ENCODE peak calls at places on chromosomes 2 and 18, in four cellular contexts. D, U, K and L are unnamed samples.
A peak's percentile ranks its signal among the peaks of the same experiment; 100 is the strongest.

GRCh38 chr2:200483729-200484198 is 26.1 kb downstream of the KCTD18 start:
- DNase-seq in D (peak; percentile 25), U (no peak), K (peak; percentile 37), L (peak; percentile 42)

GRCh38 chr2:120391905-120392665 is 46.1 kb downstream of the INHBB start:
- DNase-seq in D (no peak), U (no peak), K (no peak), L (no peak)

GRCh38 chr2:227188292-227188691 is 23.9 kb downstream of the COL4A3 start:
- DNase-seq in D (peak; percentile 1), U (no peak), K (peak; percentile 63), L (peak; percentile 62)

GRCh38 chr2:49113046-49113445 is 41.3 kb downstream of the FSHR start:
- DNase-seq in D (no peak), U (no peak), K (no peak), L (no peak)

GRCh38 chr2:119290859-119291587 is 67.4 kb downstream of the STEAP3 start:
- DNase-seq in D (peak; percentile 61), U (peak; percentile 86), K (peak; percentile 60), L (peak; percentile 50)

GRCh38 chr18:22188551-22189267 is 19.3 kb downstream of the GATA6 start:
- DNase-seq in D (no peak), U (no peak), K (no peak), L (no peak)

GRCh38 chr2:16661536-16661935 is 4.1 kb downstream of the CYRIA start:
- DNase-seq in D (no peak), U (no peak), K (no peak), L (no peak)

GRCh38 chr2:200877443-200877842 is 11.4 kb downstream of the PPIL3 start:
- DNase-seq in D (no peak), U (no peak), K (no peak), L (no peak)

GRCh38 chr2:207037813-207038212 is 98.5 kb downstream of the CPO start:
- DNase-seq in D (no peak), U (no peak), K (peak; percentile 57), L (no peak)

GRCh38 chr2:238506669-238507068 is 79.9 kb downstream of the ASB1 start:
- DNase-seq in D (no peak), U (no peak), K (no peak), L (no peak)

GRCh38 chr2:197705912-197706838 is 1.0 kb downstream of the MARS2 start:
- DNase-seq in D (peak; percentile 11), U (peak; percentile 34), K (peak; percentile 29), L (peak; percentile 30)

GRCh38 chr2:9266711-9267110 is 60.1 kb downstream of the ASAP2 start:
- DNase-seq in D (no peak), U (no peak), K (peak; percentile 41), L (no peak)

GRCh38 chr2:144454466-144455287 is 65.2 kb downstream of the ZEB2 start:
- DNase-seq in D (peak; percentile 29), U (no peak), K (peak; percentile 34), L (no peak)

GRCh38 chr2:237614151-237614720 is 13.2 kb upstream of the LRRFIP1 start:
- DNase-seq in D (peak; percentile 52), U (no peak), K (no peak), L (peak; percentile 70)

GRCh38 chr2:130381619-130382018 is 25.8 kb downstream of the PTPN18 start:
- DNase-seq in D (no peak), U (no peak), K (no peak), L (no peak)

GRCh38 chr18:79943608-79944125 is 7.8 kb downstream of the SLC66A2 start:
- DNase-seq in D (no peak), U (no peak), K (no peak), L (no peak)

GRCh38 chr2:64777841-64778240 is 124.1 kb upstream of the SERTAD2 start:
- DNase-seq in D (no peak), U (no peak), K (no peak), L (no peak)

GRCh38 chr2:38907743-38908562 is 18.3 kb downstream of the ARHGEF33 start:
- DNase-seq in D (no peak), U (no peak), K (peak; percentile 11), L (no peak)

GRCh38 chr2:239168575-239168974 is 232.2 kb downstream of the HDAC4 start:
- DNase-seq in D (no peak), U (peak; percentile 6), K (no peak), L (no peak)

GRCh38 chr2:46101557-46102220 is 195.5 kb upstream of the EPAS1 start:
- DNase-seq in D (no peak), U (no peak), K (peak; percentile 70), L (no peak)

GRCh38 chr2:215556979-215557378 is 121.1 kb upstream of the FN1 start:
- DNase-seq in D (peak; percentile 51), U (no peak), K (peak; percentile 79), L (peak; percentile 34)

GRCh38 chr2:201084863-201085262 is 13.1 kb downstream of the NDUFB3 start:
- DNase-seq in D (no peak), U (no peak), K (no peak), L (no peak)

GRCh38 chr2:216339456-216340279 is 32.6 kb downstream of the MARCHF4 start:
- DNase-seq in D (peak; percentile 81), U (no peak), K (peak; percentile 47), L (peak; percentile 72)

GRCh38 chr18:31206787-31207381 is 44.2 kb upstream of the DSC1 start:
- DNase-seq in D (peak; percentile 23), U (peak; percentile 24), K (peak; percentile 12), L (no peak)

GRCh38 chr2:241871538-241872312 is 2.2 kb downstream of the RTP5 start:
- DNase-seq in D (no peak), U (peak; percentile 10), K (no peak), L (no peak)

GRCh38 chr2:220579452-220579851 is 952.0 kb downstream of the SLC4A3 start:
- DNase-seq in D (no peak), U (no peak), K (no peak), L (no peak)

GRCh38 chr2:73851274-73851673 is 22.5 kb downstream of the STAMBP start:
- DNase-seq in D (no peak), U (no peak), K (no peak), L (no peak)

GRCh38 chr2:55102056-55102812 is 52.0 kb upstream of the RTN4 start:
- DNase-seq in D (peak; percentile 96), U (no peak), K (peak; percentile 87), L (peak; percentile 90)

DNA sequence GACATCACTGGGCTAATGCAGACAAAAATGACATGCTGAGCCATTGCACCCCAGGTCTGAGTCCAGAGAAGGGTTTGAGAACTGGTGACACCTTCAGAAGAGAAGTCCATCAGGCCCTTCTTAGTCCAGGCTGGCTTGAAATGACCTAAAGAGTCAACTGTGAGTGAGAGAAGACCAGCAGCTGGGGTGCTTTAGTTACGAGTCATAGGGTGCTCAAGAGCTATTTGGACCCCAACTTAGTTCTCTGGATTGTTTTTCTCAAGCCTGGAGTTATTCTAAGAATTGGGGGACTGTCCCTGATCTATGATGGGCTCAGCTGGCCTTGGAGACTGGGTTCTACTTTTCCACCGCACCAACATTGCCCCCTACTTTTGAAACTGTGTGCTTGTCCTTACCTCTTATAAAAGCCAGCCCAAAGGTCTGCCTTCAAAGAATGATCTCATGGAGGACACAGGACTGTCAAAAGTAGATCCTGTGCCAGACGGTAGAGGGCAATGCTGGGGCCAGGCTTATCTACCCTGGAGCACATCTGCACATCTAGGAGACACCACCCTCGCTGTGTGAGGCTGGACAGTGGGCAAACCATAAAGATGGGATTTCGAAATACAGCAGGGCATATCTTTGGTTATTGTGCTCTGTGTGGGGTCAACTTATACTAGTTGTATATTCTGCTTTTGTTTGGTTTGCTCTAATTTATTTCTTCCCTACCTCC is 333.0 kb upstream of the SLC14A2 start:
- DNase-seq in D (no peak), U (no peak), K (no peak), L (peak; percentile 8)
- TF ChIP-seq CTCF in D (no peak), U (no peak), K (no peak), L (peak; percentile 7)

DNA sequence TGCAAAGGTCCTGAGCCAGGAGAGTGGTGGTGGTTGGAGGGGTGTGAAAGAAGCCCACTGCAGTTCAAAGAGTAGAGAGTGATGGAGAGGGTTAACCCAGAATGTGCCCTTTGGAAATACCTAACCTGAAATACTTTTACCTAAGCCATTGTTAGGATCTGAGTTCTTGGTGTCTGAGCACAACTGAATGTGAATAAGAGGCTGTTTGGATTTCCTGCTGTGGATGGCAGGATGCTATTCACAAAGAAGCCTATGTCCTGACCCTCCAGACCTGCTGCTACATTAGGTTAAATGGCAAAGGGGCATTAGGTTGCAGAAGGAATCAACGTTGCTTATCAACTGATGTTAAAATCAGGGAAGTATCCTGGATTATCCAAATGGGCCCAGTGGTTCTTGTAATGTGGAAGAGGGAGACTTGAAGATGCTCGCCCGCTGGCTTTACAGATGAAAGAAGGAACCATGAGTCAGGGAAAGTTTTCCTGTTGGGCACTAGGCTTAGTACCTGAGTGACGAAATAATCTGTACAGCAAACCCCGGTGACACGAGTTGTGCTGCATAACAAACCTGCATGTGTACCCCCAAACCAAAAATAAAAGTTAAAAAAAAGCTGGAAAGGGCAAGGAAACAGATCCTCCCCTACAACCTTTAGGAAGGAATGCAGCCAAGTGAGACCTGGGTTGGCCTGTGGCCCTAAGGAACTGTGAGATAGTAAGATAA is 27.2 kb downstream of the ITGA6 start:
- DNase-seq in D (no peak), U (no peak), K (no peak), L (no peak)
- H3K4me3 ChIP-seq in D (no peak overlapping the region), U (no peak overlapping the region), K (no peak overlapping the region), L (no peak overlapping the region)

GRCh38 chr2:3169106-3169870 is 208.3 kb downstream of the EIPR1 start:
- DNase-seq in D (peak; percentile 69), U (no peak), K (peak; percentile 76), L (peak; percentile 49)

GRCh38 chr2:3172265-3172935 is 205.2 kb downstream of the EIPR1 start:
- DNase-seq in D (no peak), U (no peak), K (no peak), L (no peak)

GRCh38 chr2:3173031-3173430 is 204.6 kb downstream of the EIPR1 start:
- DNase-seq in D (no peak), U (no peak), K (no peak), L (peak; percentile 8)

GRCh38 chr2:3170792-3171455 is 206.7 kb downstream of the EIPR1 start:
- DNase-seq in D (no peak), U (no peak), K (no peak), L (no peak)

DNA sequence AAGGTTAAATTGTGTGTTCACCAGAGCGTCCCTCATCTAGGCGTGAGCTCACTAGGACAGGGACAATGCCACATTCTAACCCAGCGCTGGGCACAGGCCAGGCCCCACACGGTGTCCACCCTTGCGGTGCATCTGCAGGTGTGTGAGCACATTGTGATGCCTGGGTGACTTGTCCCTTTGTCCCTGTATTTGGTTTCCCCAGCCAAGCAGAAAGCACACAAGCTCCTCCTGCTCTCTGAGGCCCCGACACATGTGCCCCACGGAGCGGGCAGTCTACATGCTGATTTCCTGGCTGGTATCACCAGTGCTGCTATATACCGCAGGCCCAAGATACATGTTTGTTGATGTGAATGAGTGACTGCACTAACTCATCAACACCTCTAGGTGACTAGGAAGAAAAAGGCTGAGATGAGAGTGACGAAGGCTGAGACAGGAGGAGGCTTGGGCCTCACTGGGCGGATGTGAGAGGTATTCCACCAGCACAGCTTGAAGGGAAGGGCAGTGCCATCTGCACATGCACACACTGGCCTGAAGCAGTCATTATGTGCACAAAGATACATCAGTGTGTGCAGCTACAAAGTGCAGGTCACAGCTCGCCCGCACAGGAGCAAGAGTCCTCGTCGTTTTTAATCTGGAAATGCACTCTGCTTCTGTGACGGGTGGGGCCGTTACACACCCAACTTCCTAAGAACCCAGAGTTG is 205.9 kb downstream of the EIPR1 start:
- DNase-seq in D (no peak), U (no peak), K (no peak), L (no peak)
- TF ChIP-seq CTCF in D (no peak), U (no peak), K (no peak), L (no peak)

DNA sequence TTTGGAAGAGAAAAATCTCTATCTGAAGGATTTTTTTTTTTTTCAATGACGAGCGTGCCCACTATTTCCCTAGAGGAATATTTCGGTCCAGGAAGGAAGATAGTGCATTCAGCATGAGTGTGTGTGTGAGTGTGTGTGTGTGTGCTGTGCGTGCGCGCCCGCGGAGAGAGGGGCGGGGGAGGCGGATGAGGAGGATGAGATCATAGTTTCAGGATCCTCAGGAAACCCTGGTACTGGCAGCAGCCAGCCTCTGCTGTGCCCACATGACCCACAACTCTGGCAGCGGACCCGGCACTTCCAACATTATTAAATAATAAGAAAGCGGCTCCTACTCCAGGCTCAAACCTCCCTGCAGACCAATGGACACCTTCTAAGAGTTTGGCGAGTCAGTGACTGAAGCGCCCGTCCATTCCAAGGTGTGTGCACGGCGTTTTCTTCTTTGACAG is 217.0 kb upstream of the DTNA start:
- DNase-seq in D (peak; percentile 58), U (peak; percentile 75), K (peak; percentile 71), L (peak; percentile 28)
- H3K4me3 ChIP-seq in D (peak overlapping the region; percentile 44), U (peak overlapping the region; percentile 85), K (peak overlapping the region; percentile 42), L (peak overlapping the region; percentile 43)